ENCODE peak calls at places on chromosome X, in four cellular contexts. P is DND-41, E is psoas muscle, C is colonic mucosa. K is an unnamed sample. For H3K36me3, the result is how much of the 10 kb centered on the place peaks cover.

GRCh38 chrX:37717708-37718107 is 32.1 kb downstream of the XK start:
- DNase-seq in P (no peak), E (no peak), C (no peak), K (no peak)

GRCh38 chrX:49266536-49267445 is 2.3 kb upstream of the FOXP3 start:
- DNase-seq in P (no peak), E (no peak), C (no peak), K (no peak)

GRCh38 chrX:119189586-119189985 is 46.5 kb upstream of the PGRMC1 start:
- DNase-seq in P (no peak), E (peak), C (no peak), K (no peak)

GRCh38 chrX:79268788-79269187 is 98.3 kb downstream of the ITM2A start:
- DNase-seq in P (no peak), E (no peak), C (no peak), K (no peak)

GRCh38 chrX:19556202-19556601 is 40.9 kb upstream of the MAP3K15 start:
- DNase-seq in P (no peak), E (no peak), C (no peak), K (no peak)

GRCh38 chrX:141278306-141278705 is 36.0 kb upstream of the SPANXC start:
- DNase-seq in P (no peak), E (no peak), C (no peak), K (peak)

GRCh38 chrX:51494409-51494808 is 2.0 kb downstream of the NUDT11 start:
- DNase-seq in P (no peak), E (no peak), C (no peak), K (no peak)

GRCh38 chrX:77572322-77572721 is 125.1 kb downstream of the FGF16 start:
- DNase-seq in P (no peak), E (no peak), C (no peak), K (no peak)

GRCh38 chrX:47898024-47898423 is 61.3 kb downstream of the ZNF81 start:
- DNase-seq in P (no peak), E (no peak), C (no peak), K (no peak)

DNA sequence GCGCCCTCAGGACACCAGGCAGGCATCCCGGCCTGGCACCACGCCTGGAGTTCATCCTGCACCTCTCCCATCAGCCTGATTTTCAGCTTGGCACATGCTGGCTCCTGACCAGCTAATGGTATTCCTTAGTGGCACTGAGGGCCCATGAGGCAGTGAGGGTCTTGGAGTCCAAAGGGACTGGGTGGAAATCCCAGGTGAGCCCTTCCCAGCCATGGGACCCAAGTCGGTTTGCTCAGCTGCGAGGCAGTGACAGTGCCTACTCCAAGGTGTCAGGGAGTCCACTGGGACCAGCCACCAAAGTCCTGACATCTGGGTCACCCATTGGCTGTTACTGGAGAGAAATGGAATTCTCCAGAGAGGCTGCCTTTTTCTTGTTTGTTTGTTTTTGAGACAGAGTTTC is 4.9 kb downstream of the SSR4 start:
- DNase-seq in P (no peak), E (no peak), C (no peak), K (no peak)
- H3K36me3 ChIP-seq in P (under half), E (under half), C (under half), K (under half)

GRCh38 chrX:102599084-102599949 is at the start of gene ARMCX5:
- DNase-seq in P (peak), E (peak), C (peak), K (peak)
- H3K36me3 ChIP-seq in P (under half), E (under half), C (under half), K (under half)

DNA sequence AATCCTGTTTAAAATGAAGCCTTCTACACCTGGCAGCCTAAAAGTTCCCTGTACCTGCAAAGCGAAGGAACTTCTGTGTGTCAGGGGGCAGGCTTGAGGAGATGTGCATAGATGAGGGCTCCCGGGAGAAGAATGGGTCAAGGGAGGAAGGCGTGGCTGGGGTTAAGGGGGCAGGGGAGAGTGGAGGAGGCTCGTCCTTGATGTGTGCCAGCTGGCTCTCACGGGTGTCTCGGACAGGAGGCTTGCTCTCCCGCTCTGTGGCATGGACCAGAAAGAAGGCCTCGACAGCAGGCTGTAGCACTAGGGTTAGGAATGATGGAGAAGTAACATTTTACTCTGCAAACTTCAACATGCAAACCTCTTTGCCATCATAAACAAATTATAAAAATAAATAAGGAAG is 104.6 kb upstream of the HSD17B10 start:
- DNase-seq in P (no peak), E (no peak), C (no peak), K (no peak)
- H3K36me3 ChIP-seq in P (half or more), E (under half), C (under half), K (half or more)

GRCh38 chrX:44972132-44972531 is 99.1 kb downstream of the KDM6A start:
- DNase-seq in P (no peak), E (no peak), C (no peak), K (no peak)
- H3K36me3 ChIP-seq in P (under half), E (under half), C (under half), K (under half)

GRCh38 chrX:40721489-40722106 is 13.7 kb downstream of the MED14 start:
- DNase-seq in P (no peak), E (no peak), C (no peak), K (no peak)
- H3K36me3 ChIP-seq in P (under half), E (under half), C (under half), K (under half)

DNA sequence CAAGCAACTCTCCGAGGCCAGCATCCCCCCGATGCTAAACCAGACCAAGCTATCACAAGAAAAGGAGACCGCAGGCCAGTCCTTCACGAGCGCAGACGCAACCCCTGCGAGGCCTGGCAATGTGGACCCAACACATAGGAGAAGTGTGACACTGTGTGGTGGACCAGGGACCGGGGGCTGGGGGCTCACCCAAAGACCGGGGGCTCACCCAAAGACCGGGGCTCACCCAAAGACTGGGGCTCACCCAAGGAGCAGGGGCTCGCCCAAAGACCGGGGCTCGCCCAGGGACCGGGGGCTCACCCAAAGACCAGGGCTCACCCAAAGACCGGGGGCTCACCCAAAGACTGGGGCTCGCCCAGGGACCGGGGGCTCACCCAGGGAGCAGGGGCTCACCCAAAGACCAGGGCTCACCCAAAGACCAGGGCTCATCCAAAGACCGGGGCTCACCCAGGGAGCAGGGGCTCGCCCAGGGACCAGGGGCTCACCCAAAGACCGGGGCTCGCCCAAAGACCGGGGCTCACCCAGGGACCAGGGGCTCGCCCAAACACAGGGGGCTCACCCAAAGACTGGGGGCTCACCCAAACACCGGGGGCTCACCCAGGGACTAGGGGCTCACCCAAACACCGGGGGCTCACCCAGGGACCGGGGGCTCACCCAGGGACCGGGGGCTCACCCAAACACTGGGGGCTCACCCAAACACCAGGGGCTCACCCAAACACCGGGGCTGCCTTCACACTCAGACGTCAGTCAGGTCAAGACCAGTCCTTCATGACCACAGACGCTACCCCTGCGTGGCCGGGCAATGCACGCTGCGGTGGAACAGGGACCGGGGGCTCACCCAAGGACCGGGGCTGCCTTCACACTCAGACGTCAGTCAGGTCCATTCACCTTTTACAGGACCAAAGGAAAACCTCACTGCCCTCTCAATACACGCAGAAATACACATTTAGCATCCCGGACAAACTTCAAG is 32.9 kb downstream of the PPP2R3B start:
- DNase-seq in P (no peak), E (peak), C (no peak), K (no peak)
- H3K36me3 ChIP-seq in P (half or more), E (under half), C (under half), K (under half)

GRCh38 chrX:71542411-71542810 is 9.5 kb downstream of the OGT start:
- DNase-seq in P (no peak), E (no peak), C (no peak), K (no peak)
- H3K36me3 ChIP-seq in P (half or more), E (under half), C (under half), K (under half)

DNA sequence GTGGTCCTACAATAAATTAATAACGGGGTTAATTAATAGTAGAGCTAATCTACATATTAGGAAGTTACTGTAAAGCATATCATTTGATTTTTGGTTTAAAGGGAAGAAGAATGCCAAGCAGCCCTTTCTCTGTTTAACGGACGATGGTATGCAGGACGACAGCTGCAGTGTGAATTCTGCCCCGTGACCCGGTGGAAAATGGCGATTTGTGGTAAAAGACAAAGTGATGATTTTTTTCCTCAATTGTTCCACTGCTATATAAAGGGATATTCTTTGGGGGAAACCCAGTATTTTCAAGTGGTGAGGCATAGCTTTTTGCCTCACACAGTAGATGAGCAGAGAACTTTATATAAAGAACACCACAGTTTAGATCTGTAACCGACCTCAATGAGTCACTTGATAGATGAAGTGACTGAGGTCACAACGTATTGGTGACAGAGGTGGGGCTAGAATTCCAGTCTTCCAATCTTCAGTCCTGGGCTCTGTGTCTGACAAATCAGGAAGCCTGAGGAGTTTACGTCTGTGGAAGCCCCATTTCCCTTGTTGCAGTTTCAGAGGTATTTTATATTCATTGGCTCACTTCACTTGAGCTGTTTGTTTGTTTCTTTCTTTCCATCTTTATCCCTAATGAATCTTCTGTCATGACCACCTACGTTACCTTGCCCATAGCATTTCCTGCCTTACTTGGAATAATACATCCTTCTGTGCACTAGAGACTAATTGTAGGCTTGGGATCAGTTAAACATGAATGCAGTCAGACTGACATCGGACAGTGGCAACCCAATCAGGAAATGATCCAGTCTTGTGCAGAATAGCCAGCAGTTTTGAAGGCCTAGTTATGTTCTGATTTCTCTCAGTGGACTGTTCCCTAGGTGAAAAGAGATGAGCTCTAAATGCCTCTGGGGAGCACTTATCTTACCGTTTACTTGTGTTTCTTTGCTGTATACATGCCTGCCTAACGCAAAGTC is 30.1 kb downstream of the ZRSR2 start:
- DNase-seq in P (no peak), E (no peak), C (no peak), K (no peak)
- H3K36me3 ChIP-seq in P (under half), E (under half), C (under half), K (half or more)